ENCODE peak calls at places on chromosomes 7 and 10, in nine cellular contexts. Z, D, M, X, W, E, K, Y and S are unnamed samples. For H3K4me1, the result is how much of the 10 kb centered on the place peaks cover.

GRCh38 chr7:76356823-76357222 is 2.0 kb downstream of the YWHAG start:
- DNase-seq in Z (no peak), D (no peak), M (no peak), X (no peak), W (peak), E (no peak), K (no peak), Y (peak), S (no peak)

GRCh38 chr7:155965010-155965409 is 152.7 kb upstream of the SHH start:
- DNase-seq in Z (no peak), D (no peak), M (peak), X (no peak), W (no peak), E (no peak), K (peak), Y (no peak), S (no peak)

GRCh38 chr10:34403512-34403911 is 411.6 kb downstream of the PARD3 start:
- DNase-seq in Z (no peak), D (no peak), M (no peak), X (no peak), W (no peak), E (no peak), K (no peak), Y (no peak), S (no peak)

GRCh38 chr7:114432627-114433026 is 18.0 kb downstream of the FOXP2 start:
- DNase-seq in Z (no peak), D (no peak), M (no peak), X (no peak), W (no peak), E (no peak), K (no peak), Y (no peak), S (no peak)

GRCh38 chr7:120780938-120781337 is 77.0 kb downstream of the TSPAN12 start:
- DNase-seq in Z (no peak), D (no peak), M (no peak), X (no peak), W (no peak), E (no peak), K (no peak), Y (no peak), S (no peak)

GRCh38 chr7:81492240-81492639 is 277.6 kb downstream of the HGF start:
- DNase-seq in Z (no peak), D (no peak), M (no peak), X (no peak), W (no peak), E (no peak), K (no peak), Y (no peak), S (no peak)

GRCh38 chr7:120320218-120320961 is 47.4 kb downstream of the KCND2 start:
- DNase-seq in Z (no peak), D (no peak), M (no peak), X (no peak), W (no peak), E (no peak), K (no peak), Y (peak), S (no peak)

GRCh38 chr7:3194501-3195141 is 106.4 kb upstream of the SDK1 start:
- DNase-seq in Z (no peak), D (peak), M (peak), X (no peak), W (no peak), E (no peak), K (no peak), Y (peak), S (no peak)

GRCh38 chr10:113957013-113957412 is 86.7 kb upstream of the ADRB1 start:
- DNase-seq in Z (no peak), D (no peak), M (no peak), X (no peak), W (peak), E (no peak), K (no peak), Y (peak), S (no peak)

GRCh38 chr7:151727579-151728285 is 149.2 kb downstream of the PRKAG2 start:
- DNase-seq in Z (no peak), D (no peak), M (no peak), X (peak), W (peak), E (no peak), K (peak), Y (peak), S (peak)

GRCh38 chr10:71970869-71971268 is 6.7 kb downstream of the CHST3 start:
- DNase-seq in Z (no peak), D (no peak), M (peak), X (no peak), W (peak), E (peak), K (no peak), Y (no peak), S (no peak)
- H3K4me1 ChIP-seq in Z (under half), D (half or more), M (under half), X (half or more), W (half or more), E (under half), K (under half), Y (under half), S (under half)

GRCh38 chr10:79223001-79223345 is 124.3 kb upstream of the PPIF start:
- DNase-seq in Z (no peak), D (no peak), M (no peak), X (no peak), W (no peak), E (no peak), K (no peak), Y (no peak), S (no peak)
- H3K4me1 ChIP-seq in Z (under half), D (half or more), M (under half), X (half or more), W (under half), E (half or more), K (under half), Y (half or more), S (under half)

DNA sequence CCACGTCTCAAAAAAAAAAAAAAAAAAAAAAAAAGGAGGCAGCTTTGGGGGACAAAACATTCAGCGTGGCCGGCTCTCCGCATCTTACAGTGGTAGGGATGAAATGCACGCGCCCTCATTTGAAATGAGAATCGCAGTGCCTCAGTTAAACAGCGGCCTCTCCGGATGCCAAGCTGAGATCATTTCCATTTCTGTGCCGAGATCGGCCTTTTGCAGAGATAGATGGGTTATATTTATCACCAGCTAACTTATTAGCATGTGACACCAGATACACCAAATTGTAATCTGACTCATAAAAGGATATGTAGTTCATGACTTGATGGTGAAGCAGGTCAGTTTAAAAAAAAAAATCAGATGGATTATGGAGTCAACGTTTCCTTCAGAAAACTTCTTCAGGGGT is 138.7 kb downstream of the CUX1 start:
- DNase-seq in Z (no peak), D (no peak), M (no peak), X (peak), W (no peak), E (no peak), K (no peak), Y (no peak), S (no peak)
- H3K4me1 ChIP-seq in Z (under half), D (under half), M (under half), X (half or more), W (under half), E (under half), K (under half), Y (under half), S (under half)

DNA sequence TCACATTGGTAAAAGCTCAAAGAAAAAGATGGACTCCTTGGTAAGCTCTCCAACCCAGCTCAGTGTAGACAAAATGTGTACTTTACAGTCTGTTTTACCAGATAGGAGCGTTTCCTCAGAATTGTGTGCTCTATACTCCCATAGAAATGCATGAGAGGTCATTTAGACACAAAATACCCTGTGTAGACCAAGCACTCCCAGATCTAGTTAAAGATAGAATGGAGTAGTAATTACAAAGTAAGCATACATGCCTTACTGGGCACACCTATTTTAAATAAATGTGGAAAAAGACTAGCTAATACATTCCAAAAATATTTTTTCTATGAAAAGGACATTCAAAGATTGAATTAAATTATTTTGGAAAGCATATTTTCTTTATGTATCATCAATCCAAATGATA is 271.9 kb upstream of the DGKB start:
- DNase-seq in Z (no peak), D (no peak), M (no peak), X (no peak), W (no peak), E (no peak), K (no peak), Y (no peak), S (no peak)
- H3K4me1 ChIP-seq in Z (under half), D (under half), M (under half), X (under half), W (under half), E (under half), K (under half), Y (under half), S (under half)

GRCh38 chr10:132590094-132590751 is 52.6 kb downstream of the INPP5A start:
- DNase-seq in Z (no peak), D (no peak), M (no peak), X (no peak), W (no peak), E (no peak), K (peak), Y (no peak), S (no peak)

GRCh38 chr10:132591166-132591971 is 53.8 kb downstream of the INPP5A start:
- DNase-seq in Z (no peak), D (peak), M (no peak), X (peak), W (peak), E (no peak), K (peak), Y (peak), S (peak)

GRCh38 chr10:132589681-132590080 is 52.1 kb downstream of the INPP5A start:
- DNase-seq in Z (no peak), D (no peak), M (no peak), X (no peak), W (no peak), E (no peak), K (peak), Y (no peak), S (no peak)

GRCh38 chr10:132589015-132589414 is 51.4 kb downstream of the INPP5A start:
- DNase-seq in Z (no peak), D (no peak), M (no peak), X (no peak), W (no peak), E (no peak), K (no peak), Y (no peak), S (peak)

DNA sequence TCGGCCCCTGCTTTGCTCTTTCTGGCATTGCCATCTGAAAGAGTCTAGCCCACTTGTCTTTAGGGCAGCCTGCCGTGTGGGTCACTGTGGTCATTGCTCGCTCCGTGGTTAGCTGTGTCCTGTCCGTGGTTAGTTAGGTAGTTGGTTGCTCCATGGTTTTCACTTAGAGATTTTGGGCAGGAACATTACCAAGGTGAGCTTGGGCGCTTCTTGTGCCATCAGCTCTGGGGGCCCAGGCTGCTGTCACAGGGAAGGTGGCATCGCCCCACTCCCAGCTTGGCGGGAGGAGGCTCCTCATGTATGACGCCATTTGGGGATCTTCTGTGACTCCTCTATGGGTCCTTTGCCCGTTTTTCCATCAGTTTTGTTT is 53.1 kb downstream of the INPP5A start:
- DNase-seq in Z (no peak), D (no peak), M (no peak), X (no peak), W (no peak), E (no peak), K (peak), Y (no peak), S (no peak)
- H3K4me1 ChIP-seq in Z (under half), D (under half), M (half or more), X (half or more), W (under half), E (half or more), K (half or more), Y (under half), S (under half)

DNA sequence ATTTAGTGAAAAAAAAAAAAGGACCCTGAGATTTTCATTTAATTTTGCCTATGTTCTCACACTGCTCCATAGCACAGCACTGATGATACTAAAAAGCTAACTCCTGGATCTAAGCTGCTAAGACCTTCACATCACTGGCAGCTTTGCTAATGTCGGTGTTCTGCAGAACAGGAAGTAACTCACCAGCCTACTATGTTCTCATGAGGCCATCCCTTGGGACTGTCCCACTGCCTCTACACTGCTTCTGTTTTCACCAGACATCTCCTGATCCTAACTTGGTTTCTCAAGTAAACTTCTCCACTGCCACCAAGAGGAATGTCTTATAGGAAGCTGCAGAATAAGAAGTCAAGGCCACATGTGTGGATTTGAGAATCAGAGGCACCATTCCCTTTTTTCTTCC is 15.1 kb downstream of the HTR7 start:
- DNase-seq in Z (no peak), D (no peak), M (no peak), X (no peak), W (peak), E (no peak), K (no peak), Y (no peak), S (no peak)
- H3K4me1 ChIP-seq in Z (under half), D (under half), M (under half), X (under half), W (under half), E (under half), K (under half), Y (under half), S (under half)